ENCODE peak calls at places on chromosomes 3 and 15, in five cellular contexts. X is left kidney, G is AG09319, N is amniotic epithelial cell, T is transverse colon. S is an unnamed sample.

GRCh38 chr3:196969660-196970546 is 1.3 kb upstream of the PIGZ start:
- DNase-seq in X (peak; percentile 83), G (peak; percentile 15), N (no peak), T (peak; percentile 70), S (peak; percentile 57)

GRCh38 chr15:88246081-88246480 is 10.5 kb downstream of the NTRK3 start:
- DNase-seq in X (no peak), G (no peak), N (no peak), T (no peak), S (no peak)

GRCh38 chr3:48664313-48664644 is 1.6 kb upstream of the CELSR3 start:
- DNase-seq in X (no peak), G (no peak), N (no peak), T (no peak), S (no peak)

GRCh38 chr3:45165497-45166282 is 19.5 kb upstream of the CDCP1 start:
- DNase-seq in X (no peak), G (no peak), N (no peak), T (no peak), S (no peak)

GRCh38 chr3:115651089-115651488 is 27.8 kb downstream of the GAP43 start:
- DNase-seq in X (no peak), G (no peak), N (no peak), T (no peak), S (no peak)

GRCh38 chr3:97971679-97972567 is at the start of gene RIOX2:
- DNase-seq in X (peak; percentile 87), G (no peak), N (peak; percentile 57), T (peak; percentile 84), S (peak; percentile 64)

GRCh38 chr15:40498418-40498817 is 27.6 kb downstream of the CHST14 start:
- DNase-seq in X (no peak), G (no peak), N (peak; percentile 29), T (no peak), S (no peak)

GRCh38 chr3:174767406-174767805 is 91.7 kb upstream of the NAALADL2 start:
- DNase-seq in X (no peak), G (no peak), N (no peak), T (no peak), S (no peak)

GRCh38 chr3:1726741-1727140 is 371.9 kb upstream of the CNTN4 start:
- DNase-seq in X (no peak), G (no peak), N (no peak), T (peak; percentile 11), S (no peak)

GRCh38 chr3:170553788-170554620 is 31.9 kb downstream of the SLC7A14 start:
- DNase-seq in X (no peak), G (no peak), N (peak; percentile 7), T (no peak), S (no peak)

GRCh38 chr3:122629763-122630162 is 50.9 kb upstream of the PARP14 start:
- DNase-seq in X (no peak), G (no peak), N (no peak), T (no peak), S (no peak)

GRCh38 chr15:61483599-61483998 is 254.5 kb upstream of the RORA start:
- DNase-seq in X (no peak), G (no peak), N (no peak), T (no peak), S (no peak)

GRCh38 chr3:146334151-146334550 is 83.2 kb upstream of the PLSCR4 start:
- DNase-seq in X (no peak), G (no peak), N (peak; percentile 7), T (no peak), S (peak; percentile 11)

GRCh38 chr3:186598108-186598784 is 14.6 kb upstream of the AHSG start:
- DNase-seq in X (no peak), G (peak; percentile 69), N (peak; percentile 75), T (no peak), S (no peak)

GRCh38 chr3:133935843-133936825 is 40.5 kb upstream of the RAB6B start:
- DNase-seq in X (no peak), G (no peak), N (no peak), T (no peak), S (no peak)

GRCh38 chr3:133940536-133940935 is 44.9 kb upstream of the RAB6B start:
- DNase-seq in X (no peak), G (no peak), N (no peak), T (no peak), S (no peak)

GRCh38 chr3:119382134-119382533 is 81.3 kb downstream of the TMEM39A start:
- DNase-seq in X (no peak), G (no peak), N (no peak), T (no peak), S (no peak)

GRCh38 chr3:125107861-125108567 is 52.2 kb upstream of the HEG1 start:
- DNase-seq in X (no peak), G (no peak), N (peak; percentile 92), T (no peak), S (no peak)

GRCh38 chr3:150184426-150185071 is 213.9 kb upstream of the PFN2 start:
- DNase-seq in X (no peak), G (no peak), N (no peak), T (no peak), S (no peak)

GRCh38 chr3:109369510-109369909 is 32.2 kb upstream of the DPPA4 start:
- DNase-seq in X (peak; percentile 24), G (no peak), N (peak; percentile 20), T (no peak), S (no peak)

GRCh38 chr3:47540281-47540680 is 26.8 kb upstream of the ELP6 start:
- DNase-seq in X (no peak), G (no peak), N (peak; percentile 32), T (no peak), S (no peak)

GRCh38 chr3:161251716-161252115 is 30.6 kb downstream of the NMD3 start:
- DNase-seq in X (no peak), G (no peak), N (no peak), T (no peak), S (no peak)

GRCh38 chr3:50687127-50687751 is 12.5 kb downstream of the DOCK3 start:
- DNase-seq in X (no peak), G (no peak), N (no peak), T (no peak), S (no peak)

GRCh38 chr3:126982522-126983175 is at the start of gene PLXNA1:
- DNase-seq in X (peak; percentile 81), G (peak; percentile 43), N (peak; percentile 47), T (peak; percentile 84), S (peak; percentile 70)

GRCh38 chr3:147089286-147089685 is 317.1 kb downstream of the ZIC4 start:
- DNase-seq in X (no peak), G (no peak), N (no peak), T (no peak), S (no peak)

GRCh38 chr3:197487911-197488391 is 67.8 kb downstream of the BDH1 start:
- DNase-seq in X (peak; percentile 51), G (no peak), N (peak; percentile 92), T (no peak), S (no peak)

GRCh38 chr3:162743091-162743490 is 1246.5 kb downstream of the OTOL1 start:
- DNase-seq in X (peak; percentile 8), G (no peak), N (peak; percentile 25), T (no peak), S (no peak)

GRCh38 chr3:191961529-191961928 is 500.6 kb downstream of the PYDC2 start:
- DNase-seq in X (no peak), G (no peak), N (no peak), T (no peak), S (no peak)

GRCh38 chr3:52216585-52217408 is 8.6 kb downstream of the TLR9 start:
- DNase-seq in X (peak; percentile 71), G (no peak), N (peak; percentile 88), T (peak; percentile 89), S (peak; percentile 76)

GRCh38 chr3:159233734-159234133 is 431.9 kb downstream of the MFSD1 start:
- DNase-seq in X (no peak), G (no peak), N (no peak), T (no peak), S (no peak)

GRCh38 chr3:170745211-170745718 is 124.7 kb downstream of the RPL22L1 start:
- DNase-seq in X (no peak), G (no peak), N (peak; percentile 80), T (no peak), S (no peak)

GRCh38 chr3:160125188-160125587 is 100.0 kb upstream of the C3orf80 start:
- DNase-seq in X (no peak), G (no peak), N (no peak), T (no peak), S (peak; percentile 13)

GRCh38 chr3:53821631-53822068 is 24.6 kb downstream of the CHDH start:
- DNase-seq in X (no peak), G (no peak), N (no peak), T (no peak), S (no peak)

GRCh38 chr15:69160976-69161877 is 792 bp downstream of the GLCE start:
- DNase-seq in X (peak; percentile 78), G (no peak), N (peak; percentile 19), T (peak; percentile 51), S (peak; percentile 47)

GRCh38 chr3:86782271-86782670 is 208.7 kb downstream of the VGLL3 start:
- DNase-seq in X (no peak), G (no peak), N (no peak), T (no peak), S (no peak)

GRCh38 chr15:99105516-99106341 is 849 bp downstream of the SYNM start:
- DNase-seq in X (peak; percentile 86), G (no peak), N (peak; percentile 61), T (peak; percentile 37), S (peak; percentile 80)

GRCh38 chr3:2390926-2391532 is 292.4 kb downstream of the CNTN4 start:
- DNase-seq in X (no peak), G (no peak), N (no peak), T (no peak), S (no peak)

GRCh38 chr15:41561777-41562145 is 2.7 kb downstream of the TYRO3 start:
- DNase-seq in X (peak; percentile 66), G (no peak), N (peak; percentile 71), T (peak; percentile 24), S (no peak)

GRCh38 chr3:52299815-52300611 is 12.4 kb downstream of the GLYCTK start:
- DNase-seq in X (peak; percentile 88), G (no peak), N (peak; percentile 44), T (no peak), S (peak; percentile 43)

GRCh38 chr15:51561271-51561670 is 61.3 kb downstream of the DMXL2 start:
- DNase-seq in X (peak; percentile 6), G (no peak), N (no peak), T (no peak), S (no peak)

S was measured in COR-L47.